ENCODE peak calls at places on chromosome 22, in seven cellular contexts. One of them, this sample, is unnamed.

GRCh38 chr22:27504360-27504759 is 297.2 kb downstream of the MN1 start:
- DNase-seq in sigmoid colon: no peak
- DNase-seq in spleen: no peak
- DNase-seq in tibial nerve: no peak
- DNase-seq in A549: no peak
- DNase-seq in uterus: no peak
- DNase-seq in transverse colon: no peak
- DNase-seq in this sample: no peak

GRCh38 chr22:43669190-43669589 is 142.9 kb downstream of the EFCAB6 start:
- DNase-seq in sigmoid colon: no peak
- DNase-seq in spleen: no peak
- DNase-seq in tibial nerve: no peak
- DNase-seq in A549: no peak
- DNase-seq in uterus: no peak
- DNase-seq in transverse colon: no peak
- DNase-seq in this sample: no peak

GRCh38 chr22:38298312-38299000 is 18.8 kb downstream of the CSNK1E start:
- DNase-seq in sigmoid colon: no peak
- DNase-seq in spleen: peak; percentile 74
- DNase-seq in tibial nerve: no peak
- DNase-seq in A549: no peak
- DNase-seq in uterus: no peak
- DNase-seq in transverse colon: no peak
- DNase-seq in this sample: peak; percentile 51

GRCh38 chr22:39241632-39242388 is 3.0 kb downstream of the PDGFB start:
- DNase-seq in sigmoid colon: no peak
- DNase-seq in spleen: no peak
- DNase-seq in tibial nerve: no peak
- DNase-seq in A549: no peak
- DNase-seq in uterus: no peak
- DNase-seq in transverse colon: no peak
- DNase-seq in this sample: no peak

GRCh38 chr22:20867179-20868099 is 8.6 kb downstream of the SNAP29 start:
- DNase-seq in sigmoid colon: peak; percentile 71
- DNase-seq in spleen: no peak
- DNase-seq in tibial nerve: peak; percentile 20
- DNase-seq in A549: no peak
- DNase-seq in uterus: peak; percentile 54
- DNase-seq in transverse colon: peak; percentile 51
- DNase-seq in this sample: peak; percentile 66

GRCh38 chr22:26981111-26981510 is 323.7 kb downstream of the MIAT start:
- DNase-seq in sigmoid colon: peak; percentile 76
- DNase-seq in spleen: no peak
- DNase-seq in tibial nerve: no peak
- DNase-seq in A549: no peak
- DNase-seq in uterus: peak; percentile 66
- DNase-seq in transverse colon: no peak
- DNase-seq in this sample: no peak

GRCh38 chr22:19807161-19807913 is 46.8 kb downstream of the TBX1 start:
- DNase-seq in sigmoid colon: peak; percentile 54
- DNase-seq in spleen: peak; percentile 62
- DNase-seq in tibial nerve: no peak
- DNase-seq in A549: no peak
- DNase-seq in uterus: peak; percentile 9
- DNase-seq in transverse colon: no peak
- DNase-seq in this sample: no peak

GRCh38 chr22:29353286-29353685 is 35.1 kb downstream of the AP1B1 start:
- DNase-seq in sigmoid colon: no peak
- DNase-seq in spleen: no peak
- DNase-seq in tibial nerve: no peak
- DNase-seq in A549: no peak
- DNase-seq in uterus: no peak
- DNase-seq in transverse colon: no peak
- DNase-seq in this sample: no peak

GRCh38 chr22:45757068-45757467 is 85.4 kb downstream of the ATXN10 start:
- DNase-seq in sigmoid colon: peak; percentile 71
- DNase-seq in spleen: no peak
- DNase-seq in tibial nerve: no peak
- DNase-seq in A549: no peak
- DNase-seq in uterus: no peak
- DNase-seq in transverse colon: no peak
- DNase-seq in this sample: no peak

GRCh38 chr22:24969588-24970301 is 17.2 kb downstream of the KIAA1671 start:
- DNase-seq in sigmoid colon: no peak
- DNase-seq in spleen: no peak
- DNase-seq in tibial nerve: peak; percentile 47
- DNase-seq in A549: no peak
- DNase-seq in uterus: peak; percentile 60
- DNase-seq in transverse colon: peak; percentile 19
- DNase-seq in this sample: no peak

GRCh38 chr22:42933783-42934144 is 76.7 kb upstream of the ARFGAP3 start:
- DNase-seq in sigmoid colon: no peak
- DNase-seq in spleen: no peak
- DNase-seq in tibial nerve: no peak
- DNase-seq in A549: peak; percentile 73
- DNase-seq in uterus: no peak
- DNase-seq in transverse colon: no peak
- DNase-seq in this sample: no peak

GRCh38 chr22:39223091-39223710 is 21.6 kb downstream of the PDGFB start:
- DNase-seq in sigmoid colon: no peak
- DNase-seq in spleen: peak; percentile 75
- DNase-seq in tibial nerve: no peak
- DNase-seq in A549: no peak
- DNase-seq in uterus: no peak
- DNase-seq in transverse colon: no peak
- DNase-seq in this sample: no peak

GRCh38 chr22:42856179-42856864 is 751 bp downstream of the ARFGAP3 start:
- DNase-seq in sigmoid colon: peak; percentile 82
- DNase-seq in spleen: peak; percentile 88
- DNase-seq in tibial nerve: no peak
- DNase-seq in A549: no peak
- DNase-seq in uterus: peak; percentile 40
- DNase-seq in transverse colon: peak; percentile 71
- DNase-seq in this sample: peak; percentile 78

GRCh38 chr22:27474711-27475547 is 326.6 kb downstream of the MN1 start:
- DNase-seq in sigmoid colon: peak; percentile 79
- DNase-seq in spleen: no peak
- DNase-seq in tibial nerve: no peak
- DNase-seq in A549: peak; percentile 68
- DNase-seq in uterus: peak; percentile 28
- DNase-seq in transverse colon: no peak
- DNase-seq in this sample: no peak

GRCh38 chr22:44088976-44089570 is 65.0 kb downstream of the PARVB start:
- DNase-seq in sigmoid colon: peak; percentile 83
- DNase-seq in spleen: no peak
- DNase-seq in tibial nerve: no peak
- DNase-seq in A549: no peak
- DNase-seq in uterus: no peak
- DNase-seq in transverse colon: peak; percentile 22
- DNase-seq in this sample: no peak

GRCh38 chr22:35631597-35631996 is 14.5 kb upstream of the MB start:
- DNase-seq in sigmoid colon: peak; percentile 65
- DNase-seq in spleen: peak; percentile 68
- DNase-seq in tibial nerve: no peak
- DNase-seq in A549: peak; percentile 81
- DNase-seq in uterus: no peak
- DNase-seq in transverse colon: peak; percentile 73
- DNase-seq in this sample: no peak

GRCh38 chr22:39475337-39475736 is 18.5 kb downstream of the MGAT3 start:
- DNase-seq in sigmoid colon: no peak
- DNase-seq in spleen: no peak
- DNase-seq in tibial nerve: no peak
- DNase-seq in A549: no peak
- DNase-seq in uterus: no peak
- DNase-seq in transverse colon: no peak
- DNase-seq in this sample: no peak

GRCh38 chr22:32775957-32776356 is 25.5 kb upstream of the TIMP3 start:
- DNase-seq in sigmoid colon: no peak
- DNase-seq in spleen: no peak
- DNase-seq in tibial nerve: no peak
- DNase-seq in A549: peak; percentile 29
- DNase-seq in uterus: no peak
- DNase-seq in transverse colon: no peak
- DNase-seq in this sample: no peak

GRCh38 chr22:30717331-30717921 is 22.8 kb downstream of the OSBP2 start:
- DNase-seq in sigmoid colon: no peak
- DNase-seq in spleen: no peak
- DNase-seq in tibial nerve: no peak
- DNase-seq in A549: peak; percentile 6
- DNase-seq in uterus: no peak
- DNase-seq in transverse colon: no peak
- DNase-seq in this sample: no peak

GRCh38 chr22:31238057-31238456 is 26.0 kb downstream of the LIMK2 start:
- DNase-seq in sigmoid colon: no peak
- DNase-seq in spleen: no peak
- DNase-seq in tibial nerve: no peak
- DNase-seq in A549: no peak
- DNase-seq in uterus: no peak
- DNase-seq in transverse colon: no peak
- DNase-seq in this sample: no peak

GRCh38 chr22:24994070-24994763 is 41.7 kb downstream of the KIAA1671 start:
- DNase-seq in sigmoid colon: no peak
- DNase-seq in spleen: no peak
- DNase-seq in tibial nerve: no peak
- DNase-seq in A549: peak; percentile 52
- DNase-seq in uterus: no peak
- DNase-seq in transverse colon: peak; percentile 87
- DNase-seq in this sample: peak; percentile 86

GRCh38 chr22:30210235-30210831 is 36.2 kb downstream of the LIF start:
- DNase-seq in sigmoid colon: no peak
- DNase-seq in spleen: peak; percentile 27
- DNase-seq in tibial nerve: no peak
- DNase-seq in A549: peak; percentile 89
- DNase-seq in uterus: no peak
- DNase-seq in transverse colon: no peak
- DNase-seq in this sample: no peak

GRCh38 chr22:24230911-24231656 is 13.8 kb downstream of the GGT5 start:
- DNase-seq in sigmoid colon: peak; percentile 65
- DNase-seq in spleen: peak; percentile 89
- DNase-seq in tibial nerve: no peak
- DNase-seq in A549: no peak
- DNase-seq in uterus: no peak
- DNase-seq in transverse colon: peak; percentile 58
- DNase-seq in this sample: peak; percentile 70

GRCh38 chr22:32745251-32745995 is 56.1 kb upstream of the TIMP3 start:
- DNase-seq in sigmoid colon: peak; percentile 85
- DNase-seq in spleen: no peak
- DNase-seq in tibial nerve: no peak
- DNase-seq in A549: no peak
- DNase-seq in uterus: peak; percentile 59
- DNase-seq in transverse colon: peak; percentile 20
- DNase-seq in this sample: peak; percentile 43

GRCh38 chr22:43848366-43849171 is 13.7 kb downstream of the SULT4A1 start:
- DNase-seq in sigmoid colon: peak; percentile 43
- DNase-seq in spleen: peak; percentile 63
- DNase-seq in tibial nerve: peak; percentile 4
- DNase-seq in A549: peak; percentile 16
- DNase-seq in uterus: no peak
- DNase-seq in transverse colon: no peak
- DNase-seq in this sample: peak; percentile 26

GRCh38 chr22:42881982-42882656 is 25.0 kb upstream of the ARFGAP3 start:
- DNase-seq in sigmoid colon: no peak
- DNase-seq in spleen: no peak
- DNase-seq in tibial nerve: no peak
- DNase-seq in A549: no peak
- DNase-seq in uterus: no peak
- DNase-seq in transverse colon: peak; percentile 48
- DNase-seq in this sample: no peak

GRCh38 chr22:25368271-25368670 is 148.8 kb downstream of the CRYBB2 start:
- DNase-seq in sigmoid colon: no peak
- DNase-seq in spleen: no peak
- DNase-seq in tibial nerve: no peak
- DNase-seq in A549: peak; percentile 11
- DNase-seq in uterus: no peak
- DNase-seq in transverse colon: peak; percentile 76
- DNase-seq in this sample: peak; percentile 81

GRCh38 chr22:45678961-45679912 is 7.6 kb downstream of the ATXN10 start:
- DNase-seq in sigmoid colon: no peak
- DNase-seq in spleen: no peak
- DNase-seq in tibial nerve: no peak
- DNase-seq in A549: no peak
- DNase-seq in uterus: no peak
- DNase-seq in transverse colon: no peak
- DNase-seq in this sample: no peak

GRCh38 chr22:42786606-42787356 is 66.1 kb upstream of the A4GALT start:
- DNase-seq in sigmoid colon: no peak
- DNase-seq in spleen: no peak
- DNase-seq in tibial nerve: no peak
- DNase-seq in A549: no peak
- DNase-seq in uterus: no peak
- DNase-seq in transverse colon: no peak
- DNase-seq in this sample: peak; percentile 19

GRCh38 chr22:48602805-48603518 is 1224.7 kb downstream of the BRD1 start:
- DNase-seq in sigmoid colon: no peak
- DNase-seq in spleen: no peak
- DNase-seq in tibial nerve: no peak
- DNase-seq in A549: no peak
- DNase-seq in uterus: no peak
- DNase-seq in transverse colon: no peak
- DNase-seq in this sample: no peak
- H3K9me3 ChIP-seq in sigmoid colon: no peaks in the 10 kb centered on the region
- H3K9me3 ChIP-seq in spleen: peaks cover 17% of the 10 kb centered on the region
- H3K9me3 ChIP-seq in tibial nerve: no peaks in the 10 kb centered on the region
- H3K9me3 ChIP-seq in A549: no peaks in the 10 kb centered on the region
- H3K9me3 ChIP-seq in uterus: no peaks in the 10 kb centered on the region
- H3K9me3 ChIP-seq in transverse colon: no peaks in the 10 kb centered on the region
- H3K9me3 ChIP-seq in this sample: peaks cover 4% of the 10 kb centered on the region

GRCh38 chr22:47248925-47249324 is 486.5 kb downstream of the TBC1D22A start:
- DNase-seq in sigmoid colon: no peak
- DNase-seq in spleen: no peak
- DNase-seq in tibial nerve: no peak
- DNase-seq in A549: no peak
- DNase-seq in uterus: no peak
- DNase-seq in transverse colon: no peak
- DNase-seq in this sample: no peak
- TF ChIP-seq CTCF in sigmoid colon: no peak
- TF ChIP-seq CTCF in spleen: no peak
- TF ChIP-seq CTCF in tibial nerve: no peak
- TF ChIP-seq CTCF in A549: no peak
- TF ChIP-seq CTCF in uterus: no peak
- TF ChIP-seq CTCF in transverse colon: no peak
- TF ChIP-seq CTCF in this sample: no peak

GRCh38 chr22:49930128-49930527 is 11.7 kb downstream of the CRELD2 start:
- DNase-seq in sigmoid colon: no peak
- DNase-seq in spleen: no peak
- DNase-seq in tibial nerve: no peak
- DNase-seq in A549: no peak
- DNase-seq in uterus: peak; percentile 54
- DNase-seq in transverse colon: no peak
- DNase-seq in this sample: peak; percentile 79
- H3K4me1 ChIP-seq in sigmoid colon: peaks cover 30% of the 10 kb centered on the region
- H3K4me1 ChIP-seq in spleen: peaks cover 50% of the 10 kb centered on the region
- H3K4me1 ChIP-seq in tibial nerve: peaks cover 48% of the 10 kb centered on the region
- H3K4me1 ChIP-seq in A549: peaks cover 20% of the 10 kb centered on the region
- H3K4me1 ChIP-seq in uterus: peaks cover 21% of the 10 kb centered on the region
- H3K4me1 ChIP-seq in transverse colon: peaks cover 21% of the 10 kb centered on the region
- H3K4me1 ChIP-seq in this sample: peaks cover 35% of the 10 kb centered on the region

DNA sequence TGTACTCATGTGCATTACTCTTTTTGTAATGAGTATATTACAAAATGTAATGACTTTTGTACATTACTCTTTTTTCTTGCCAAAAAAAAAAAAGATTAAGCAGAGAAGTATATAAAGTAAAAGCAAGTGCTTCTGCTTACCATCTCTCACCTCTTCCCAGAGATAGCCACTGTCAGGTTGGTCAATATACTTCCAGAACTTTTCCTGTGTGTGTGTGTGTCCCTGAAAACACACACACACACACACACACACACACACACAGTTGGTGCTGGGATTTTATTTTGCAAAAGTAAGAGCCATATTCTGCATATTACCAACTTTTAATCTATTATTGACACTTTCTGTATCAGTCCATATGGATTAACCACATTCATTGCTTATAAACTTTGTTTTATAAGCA is 2.5 kb downstream of the IGLL5 start:
- DNase-seq in sigmoid colon: no peak
- DNase-seq in spleen: no peak
- DNase-seq in tibial nerve: no peak
- DNase-seq in A549: no peak
- DNase-seq in uterus: no peak
- DNase-seq in transverse colon: no peak
- DNase-seq in this sample: no peak
- H3K9me3 ChIP-seq in sigmoid colon: no peaks in the 10 kb centered on the region
- H3K9me3 ChIP-seq in spleen: no peaks in the 10 kb centered on the region
- H3K9me3 ChIP-seq in tibial nerve: no peaks in the 10 kb centered on the region
- H3K9me3 ChIP-seq in A549: no peaks in the 10 kb centered on the region
- H3K9me3 ChIP-seq in uterus: no peaks in the 10 kb centered on the region
- H3K9me3 ChIP-seq in transverse colon: no peaks in the 10 kb centered on the region
- H3K9me3 ChIP-seq in this sample: no peaks in the 10 kb centered on the region

This sample was measured in mucosa of descending colon.